ENCODE peak calls at places on chromosomes 5 and 9, in five cellular contexts. One of them, this sample, is unnamed.

GRCh38 chr9:123338710-123339665 is 17.0 kb upstream of the CRB2 start:
- DNase-seq in NCI-H2107: no peak
- DNase-seq in activated CD4-positive, alpha-beta T cell treated with anti-CD3 and anti-CD28 coated beads for 4 hours: peak
- DNase-seq in GM13977: peak
- DNase-seq in NCI-H2171: no peak
- DNase-seq in this sample: no peak

GRCh38 chr5:150131978-150132694 is 23.5 kb downstream of the PDGFRB start:
- DNase-seq in NCI-H2107: no peak
- DNase-seq in activated CD4-positive, alpha-beta T cell treated with anti-CD3 and anti-CD28 coated beads for 4 hours: no peak
- DNase-seq in GM13977: no peak
- DNase-seq in NCI-H2171: no peak
- DNase-seq in this sample: peak

GRCh38 chr9:126417007-126417406 is 90.4 kb downstream of the MVB12B start:
- DNase-seq in NCI-H2107: peak
- DNase-seq in activated CD4-positive, alpha-beta T cell treated with anti-CD3 and anti-CD28 coated beads for 4 hours: no peak
- DNase-seq in GM13977: no peak
- DNase-seq in NCI-H2171: no peak
- DNase-seq in this sample: no peak

GRCh38 chr5:132747064-132747692 is at the start of gene CCNI2:
- DNase-seq in NCI-H2107: no peak
- DNase-seq in activated CD4-positive, alpha-beta T cell treated with anti-CD3 and anti-CD28 coated beads for 4 hours: peak
- DNase-seq in GM13977: peak
- DNase-seq in NCI-H2171: no peak
- DNase-seq in this sample: peak

GRCh38 chr5:34657550-34657921 is 1.4 kb downstream of the RAI14 start:
- DNase-seq in NCI-H2107: no peak
- DNase-seq in activated CD4-positive, alpha-beta T cell treated with anti-CD3 and anti-CD28 coated beads for 4 hours: no peak
- DNase-seq in GM13977: no peak
- DNase-seq in NCI-H2171: no peak
- DNase-seq in this sample: peak

GRCh38 chr5:154580422-154580821 is 102.4 kb upstream of the HAND1 start:
- DNase-seq in NCI-H2107: no peak
- DNase-seq in activated CD4-positive, alpha-beta T cell treated with anti-CD3 and anti-CD28 coated beads for 4 hours: no peak
- DNase-seq in GM13977: no peak
- DNase-seq in NCI-H2171: no peak
- DNase-seq in this sample: no peak

GRCh38 chr9:112489876-112490661 is 3.4 kb downstream of the KIAA1958 start:
- DNase-seq in NCI-H2107: no peak
- DNase-seq in activated CD4-positive, alpha-beta T cell treated with anti-CD3 and anti-CD28 coated beads for 4 hours: no peak
- DNase-seq in GM13977: no peak
- DNase-seq in NCI-H2171: no peak
- DNase-seq in this sample: peak

GRCh38 chr5:78601622-78602314 is 46.8 kb downstream of the LHFPL2 start:
- DNase-seq in NCI-H2107: no peak
- DNase-seq in activated CD4-positive, alpha-beta T cell treated with anti-CD3 and anti-CD28 coated beads for 4 hours: no peak
- DNase-seq in GM13977: no peak
- DNase-seq in NCI-H2171: no peak
- DNase-seq in this sample: peak

GRCh38 chr5:153511632-153512031 is 21.2 kb downstream of the GRIA1 start:
- DNase-seq in NCI-H2107: no peak
- DNase-seq in activated CD4-positive, alpha-beta T cell treated with anti-CD3 and anti-CD28 coated beads for 4 hours: no peak
- DNase-seq in GM13977: no peak
- DNase-seq in NCI-H2171: no peak
- DNase-seq in this sample: no peak

GRCh38 chr5:1515921-1516571 is 7.7 kb downstream of the LPCAT1 start:
- DNase-seq in NCI-H2107: no peak
- DNase-seq in activated CD4-positive, alpha-beta T cell treated with anti-CD3 and anti-CD28 coated beads for 4 hours: no peak
- DNase-seq in GM13977: no peak
- DNase-seq in NCI-H2171: no peak
- DNase-seq in this sample: peak

GRCh38 chr9:133690111-133690561 is 48.0 kb downstream of the SARDH start:
- DNase-seq in NCI-H2107: no peak
- DNase-seq in activated CD4-positive, alpha-beta T cell treated with anti-CD3 and anti-CD28 coated beads for 4 hours: no peak
- DNase-seq in GM13977: no peak
- DNase-seq in NCI-H2171: no peak
- DNase-seq in this sample: no peak

GRCh38 chr9:101081641-101082040 is 53.1 kb downstream of the PLPPR1 start:
- DNase-seq in NCI-H2107: no peak
- DNase-seq in activated CD4-positive, alpha-beta T cell treated with anti-CD3 and anti-CD28 coated beads for 4 hours: no peak
- DNase-seq in GM13977: no peak
- DNase-seq in NCI-H2171: no peak
- DNase-seq in this sample: no peak

GRCh38 chr5:129460951-129461815 is 1.1 kb downstream of the ADAMTS19 start:
- DNase-seq in NCI-H2107: no peak
- DNase-seq in activated CD4-positive, alpha-beta T cell treated with anti-CD3 and anti-CD28 coated beads for 4 hours: no peak
- DNase-seq in GM13977: peak
- DNase-seq in NCI-H2171: no peak
- DNase-seq in this sample: peak

GRCh38 chr9:126496781-126497667 is 116.7 kb upstream of the LMX1B start:
- DNase-seq in NCI-H2107: no peak
- DNase-seq in activated CD4-positive, alpha-beta T cell treated with anti-CD3 and anti-CD28 coated beads for 4 hours: no peak
- DNase-seq in GM13977: no peak
- DNase-seq in NCI-H2171: no peak
- DNase-seq in this sample: no peak

GRCh38 chr5:56349461-56349860 is 116.3 kb upstream of the ANKRD55 start:
- DNase-seq in NCI-H2107: no peak
- DNase-seq in activated CD4-positive, alpha-beta T cell treated with anti-CD3 and anti-CD28 coated beads for 4 hours: no peak
- DNase-seq in GM13977: no peak
- DNase-seq in NCI-H2171: no peak
- DNase-seq in this sample: no peak

GRCh38 chr9:13213337-13213736 is 66.2 kb downstream of the MPDZ start:
- DNase-seq in NCI-H2107: no peak
- DNase-seq in activated CD4-positive, alpha-beta T cell treated with anti-CD3 and anti-CD28 coated beads for 4 hours: no peak
- DNase-seq in GM13977: no peak
- DNase-seq in NCI-H2171: no peak
- DNase-seq in this sample: peak

GRCh38 chr9:113215142-113215541 is 5.9 kb downstream of the FKBP15 start:
- DNase-seq in NCI-H2107: no peak
- DNase-seq in activated CD4-positive, alpha-beta T cell treated with anti-CD3 and anti-CD28 coated beads for 4 hours: no peak
- DNase-seq in GM13977: no peak
- DNase-seq in NCI-H2171: no peak
- DNase-seq in this sample: peak

GRCh38 chr9:135310134-135310533 is 169.4 kb upstream of the PPP1R26 start:
- DNase-seq in NCI-H2107: no peak
- DNase-seq in activated CD4-positive, alpha-beta T cell treated with anti-CD3 and anti-CD28 coated beads for 4 hours: no peak
- DNase-seq in GM13977: no peak
- DNase-seq in NCI-H2171: no peak
- DNase-seq in this sample: no peak

GRCh38 chr5:93055971-93056370 is 525.0 kb downstream of the NR2F1-AS1 start:
- DNase-seq in NCI-H2107: no peak
- DNase-seq in activated CD4-positive, alpha-beta T cell treated with anti-CD3 and anti-CD28 coated beads for 4 hours: no peak
- DNase-seq in GM13977: no peak
- DNase-seq in NCI-H2171: no peak
- DNase-seq in this sample: no peak

GRCh38 chr5:125058185-125058826 is 311.9 kb upstream of the ZNF608 start:
- DNase-seq in NCI-H2107: no peak
- DNase-seq in activated CD4-positive, alpha-beta T cell treated with anti-CD3 and anti-CD28 coated beads for 4 hours: no peak
- DNase-seq in GM13977: no peak
- DNase-seq in NCI-H2171: peak
- DNase-seq in this sample: peak

GRCh38 chr9:21317956-21318923 is 13.1 kb upstream of the IFNA5 start:
- DNase-seq in NCI-H2107: peak
- DNase-seq in activated CD4-positive, alpha-beta T cell treated with anti-CD3 and anti-CD28 coated beads for 4 hours: peak
- DNase-seq in GM13977: no peak
- DNase-seq in NCI-H2171: peak
- DNase-seq in this sample: peak

GRCh38 chr5:45696206-45696836 is at the start of gene HCN1:
- DNase-seq in NCI-H2107: peak
- DNase-seq in activated CD4-positive, alpha-beta T cell treated with anti-CD3 and anti-CD28 coated beads for 4 hours: no peak
- DNase-seq in GM13977: peak
- DNase-seq in NCI-H2171: peak
- DNase-seq in this sample: peak

GRCh38 chr5:54761213-54761701 is 224.1 kb downstream of the ESM1 start:
- DNase-seq in NCI-H2107: no peak
- DNase-seq in activated CD4-positive, alpha-beta T cell treated with anti-CD3 and anti-CD28 coated beads for 4 hours: no peak
- DNase-seq in GM13977: no peak
- DNase-seq in NCI-H2171: no peak
- DNase-seq in this sample: peak

GRCh38 chr5:181047288-181047687 is 7.2 kb downstream of the BTNL9 start:
- DNase-seq in NCI-H2107: no peak
- DNase-seq in activated CD4-positive, alpha-beta T cell treated with anti-CD3 and anti-CD28 coated beads for 4 hours: no peak
- DNase-seq in GM13977: no peak
- DNase-seq in NCI-H2171: no peak
- DNase-seq in this sample: no peak

GRCh38 chr5:59724482-59725392 is 168.8 kb downstream of the PDE4D start:
- DNase-seq in NCI-H2107: no peak
- DNase-seq in activated CD4-positive, alpha-beta T cell treated with anti-CD3 and anti-CD28 coated beads for 4 hours: no peak
- DNase-seq in GM13977: peak
- DNase-seq in NCI-H2171: no peak
- DNase-seq in this sample: peak

GRCh38 chr9:2241461-2241874 is 226.3 kb downstream of the SMARCA2 start:
- DNase-seq in NCI-H2107: no peak
- DNase-seq in activated CD4-positive, alpha-beta T cell treated with anti-CD3 and anti-CD28 coated beads for 4 hours: no peak
- DNase-seq in GM13977: no peak
- DNase-seq in NCI-H2171: no peak
- DNase-seq in this sample: peak

GRCh38 chr5:51378415-51378777 is 4.9 kb upstream of the ISL1 start:
- DNase-seq in NCI-H2107: no peak
- DNase-seq in activated CD4-positive, alpha-beta T cell treated with anti-CD3 and anti-CD28 coated beads for 4 hours: no peak
- DNase-seq in GM13977: no peak
- DNase-seq in NCI-H2171: no peak
- DNase-seq in this sample: no peak

GRCh38 chr9:112755675-112756074 is 5.1 kb downstream of the SNX30 start:
- DNase-seq in NCI-H2107: no peak
- DNase-seq in activated CD4-positive, alpha-beta T cell treated with anti-CD3 and anti-CD28 coated beads for 4 hours: no peak
- DNase-seq in GM13977: no peak
- DNase-seq in NCI-H2171: no peak
- DNase-seq in this sample: peak

GRCh38 chr5:33300209-33300742 is 140.5 kb upstream of the TARS1 start:
- DNase-seq in NCI-H2107: no peak
- DNase-seq in activated CD4-positive, alpha-beta T cell treated with anti-CD3 and anti-CD28 coated beads for 4 hours: no peak
- DNase-seq in GM13977: peak
- DNase-seq in NCI-H2171: no peak
- DNase-seq in this sample: peak